ENCODE peak calls at places on chromosomes 13 and 19, in nine cellular contexts. One of them, this sample, is unnamed.

GRCh38 chr13:98879965-98880364 is 97.9 kb downstream of the DOCK9 start:
- DNase-seq in suprapubic skin: no peak
- DNase-seq in A549: no peak
- DNase-seq in tibial nerve: no peak
- DNase-seq in upper lobe of left lung: no peak
- DNase-seq in stomach: no peak
- DNase-seq in H1: no peak
- DNase-seq in K562: no peak
- DNase-seq in sigmoid colon: no peak
- DNase-seq in this sample: no peak

GRCh38 chr19:55369651-55370304 is 485 bp downstream of the IL11 start:
- DNase-seq in suprapubic skin: no peak
- DNase-seq in A549: peak; percentile 98
- DNase-seq in tibial nerve: no peak
- DNase-seq in upper lobe of left lung: no peak
- DNase-seq in stomach: no peak
- DNase-seq in H1: no peak
- DNase-seq in K562: peak; percentile 52
- DNase-seq in sigmoid colon: no peak
- DNase-seq in this sample: no peak

GRCh38 chr13:54511356-54511755 is 1482.7 kb downstream of the OLFM4 start:
- DNase-seq in suprapubic skin: no peak
- DNase-seq in A549: no peak
- DNase-seq in tibial nerve: no peak
- DNase-seq in upper lobe of left lung: no peak
- DNase-seq in stomach: no peak
- DNase-seq in H1: no peak
- DNase-seq in K562: no peak
- DNase-seq in sigmoid colon: no peak
- DNase-seq in this sample: no peak

GRCh38 chr13:92137519-92137918 is 739.1 kb downstream of the GPC5 start:
- DNase-seq in suprapubic skin: no peak
- DNase-seq in A549: no peak
- DNase-seq in tibial nerve: no peak
- DNase-seq in upper lobe of left lung: no peak
- DNase-seq in stomach: no peak
- DNase-seq in H1: no peak
- DNase-seq in K562: no peak
- DNase-seq in sigmoid colon: no peak
- DNase-seq in this sample: no peak

GRCh38 chr13:40478775-40479174 is 187.7 kb downstream of the FOXO1 start:
- DNase-seq in suprapubic skin: no peak
- DNase-seq in A549: no peak
- DNase-seq in tibial nerve: no peak
- DNase-seq in upper lobe of left lung: no peak
- DNase-seq in stomach: no peak
- DNase-seq in H1: no peak
- DNase-seq in K562: no peak
- DNase-seq in sigmoid colon: no peak
- DNase-seq in this sample: no peak

GRCh38 chr19:2602391-2603181 is 99.9 kb downstream of the GNG7 start:
- DNase-seq in suprapubic skin: peak; percentile 92
- DNase-seq in A549: no peak
- DNase-seq in tibial nerve: peak; percentile 61
- DNase-seq in upper lobe of left lung: peak; percentile 81
- DNase-seq in stomach: peak; percentile 77
- DNase-seq in H1: no peak
- DNase-seq in K562: no peak
- DNase-seq in sigmoid colon: peak; percentile 98
- DNase-seq in this sample: peak; percentile 74

GRCh38 chr19:10105241-10106099 is 692 bp upstream of the PPAN start:
- DNase-seq in suprapubic skin: no peak
- DNase-seq in A549: no peak
- DNase-seq in tibial nerve: no peak
- DNase-seq in upper lobe of left lung: no peak
- DNase-seq in stomach: no peak
- DNase-seq in H1: no peak
- DNase-seq in K562: no peak
- DNase-seq in sigmoid colon: no peak
- DNase-seq in this sample: peak; percentile 22

GRCh38 chr13:29436291-29436690 is 159.2 kb downstream of the SLC7A1 start:
- DNase-seq in suprapubic skin: no peak
- DNase-seq in A549: no peak
- DNase-seq in tibial nerve: no peak
- DNase-seq in upper lobe of left lung: no peak
- DNase-seq in stomach: no peak
- DNase-seq in H1: no peak
- DNase-seq in K562: no peak
- DNase-seq in sigmoid colon: no peak
- DNase-seq in this sample: no peak

GRCh38 chr19:19737559-19738332 is 4.8 kb upstream of the ZNF14 start:
- DNase-seq in suprapubic skin: no peak
- DNase-seq in A549: no peak
- DNase-seq in tibial nerve: no peak
- DNase-seq in upper lobe of left lung: no peak
- DNase-seq in stomach: no peak
- DNase-seq in H1: no peak
- DNase-seq in K562: no peak
- DNase-seq in sigmoid colon: no peak
- DNase-seq in this sample: no peak

GRCh38 chr19:51546107-51546649 is 14.7 kb upstream of the SIGLEC6 start:
- DNase-seq in suprapubic skin: no peak
- DNase-seq in A549: no peak
- DNase-seq in tibial nerve: no peak
- DNase-seq in upper lobe of left lung: no peak
- DNase-seq in stomach: no peak
- DNase-seq in H1: no peak
- DNase-seq in K562: no peak
- DNase-seq in sigmoid colon: no peak
- DNase-seq in this sample: no peak

GRCh38 chr19:18737954-18738351 is 53.2 kb downstream of the COMP start:
- DNase-seq in suprapubic skin: no peak
- DNase-seq in A549: no peak
- DNase-seq in tibial nerve: no peak
- DNase-seq in upper lobe of left lung: peak; percentile 42
- DNase-seq in stomach: peak; percentile 57
- DNase-seq in H1: no peak
- DNase-seq in K562: no peak
- DNase-seq in sigmoid colon: no peak
- DNase-seq in this sample: no peak

GRCh38 chr19:1119475-1120217 is 15.9 kb downstream of the GPX4 start:
- DNase-seq in suprapubic skin: no peak
- DNase-seq in A549: no peak
- DNase-seq in tibial nerve: no peak
- DNase-seq in upper lobe of left lung: no peak
- DNase-seq in stomach: no peak
- DNase-seq in H1: no peak
- DNase-seq in K562: no peak
- DNase-seq in sigmoid colon: peak; percentile 60
- DNase-seq in this sample: no peak

GRCh38 chr13:29402168-29402621 is 193.3 kb downstream of the SLC7A1 start:
- DNase-seq in suprapubic skin: no peak
- DNase-seq in A549: no peak
- DNase-seq in tibial nerve: no peak
- DNase-seq in upper lobe of left lung: no peak
- DNase-seq in stomach: no peak
- DNase-seq in H1: no peak
- DNase-seq in K562: peak; percentile 20
- DNase-seq in sigmoid colon: no peak
- DNase-seq in this sample: no peak

DNA sequence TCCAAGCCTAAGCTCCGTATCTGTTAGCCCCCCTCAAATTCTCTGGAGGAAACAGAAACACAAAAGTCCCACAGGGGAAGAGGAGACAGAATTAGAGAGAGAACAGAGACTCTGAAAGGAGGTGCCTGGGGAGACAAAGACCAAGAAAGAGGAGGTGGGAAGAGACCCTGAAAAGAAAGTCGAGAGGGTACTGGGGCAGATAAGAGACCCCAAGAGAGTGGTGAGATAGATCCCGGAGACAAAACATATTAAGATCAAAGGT is 919 bp upstream of the GRWD1 start:
- DNase-seq in suprapubic skin: no peak
- DNase-seq in A549: no peak
- DNase-seq in tibial nerve: no peak
- DNase-seq in upper lobe of left lung: no peak
- DNase-seq in stomach: no peak
- DNase-seq in H1: no peak
- DNase-seq in K562: no peak
- DNase-seq in sigmoid colon: no peak
- DNase-seq in this sample: no peak
- TF ChIP-seq CTCF in suprapubic skin: no peak
- TF ChIP-seq CTCF in A549: no peak
- TF ChIP-seq CTCF in tibial nerve: no peak
- TF ChIP-seq CTCF in upper lobe of left lung: no peak
- TF ChIP-seq CTCF in stomach: no peak
- TF ChIP-seq CTCF in H1: no peak
- TF ChIP-seq CTCF in K562: no peak
- TF ChIP-seq CTCF in sigmoid colon: no peak
- TF ChIP-seq CTCF in this sample: no peak

GRCh38 chr19:13503570-13504235 is 2.6 kb downstream of the CACNA1A start:
- DNase-seq in suprapubic skin: no peak
- DNase-seq in A549: no peak
- DNase-seq in tibial nerve: no peak
- DNase-seq in upper lobe of left lung: no peak
- DNase-seq in stomach: no peak
- DNase-seq in H1: no peak
- DNase-seq in K562: no peak
- DNase-seq in sigmoid colon: no peak
- DNase-seq in this sample: no peak
- H3K4me3 ChIP-seq in suprapubic skin: no peak overlapping the region
- H3K4me3 ChIP-seq in A549: no peak overlapping the region
- H3K4me3 ChIP-seq in tibial nerve: no peak overlapping the region
- H3K4me3 ChIP-seq in upper lobe of left lung: no peak overlapping the region
- H3K4me3 ChIP-seq in stomach: no peak overlapping the region
- H3K4me3 ChIP-seq in H1: no peak overlapping the region
- H3K4me3 ChIP-seq in K562: no peak overlapping the region
- H3K4me3 ChIP-seq in sigmoid colon: no peak overlapping the region
- H3K4me3 ChIP-seq in this sample: no peak overlapping the region

GRCh38 chr13:33659894-33660293 is 158.1 kb upstream of the RFC3 start:
- DNase-seq in suprapubic skin: no peak
- DNase-seq in A549: no peak
- DNase-seq in tibial nerve: no peak
- DNase-seq in upper lobe of left lung: no peak
- DNase-seq in stomach: no peak
- DNase-seq in H1: no peak
- DNase-seq in K562: no peak
- DNase-seq in sigmoid colon: no peak
- DNase-seq in this sample: no peak

GRCh38 chr13:33651766-33652165 is 166.2 kb upstream of the RFC3 start:
- DNase-seq in suprapubic skin: no peak
- DNase-seq in A549: no peak
- DNase-seq in tibial nerve: no peak
- DNase-seq in upper lobe of left lung: no peak
- DNase-seq in stomach: no peak
- DNase-seq in H1: no peak
- DNase-seq in K562: no peak
- DNase-seq in sigmoid colon: no peak
- DNase-seq in this sample: no peak

GRCh38 chr13:33662392-33662791 is 155.6 kb upstream of the RFC3 start:
- DNase-seq in suprapubic skin: no peak
- DNase-seq in A549: no peak
- DNase-seq in tibial nerve: no peak
- DNase-seq in upper lobe of left lung: no peak
- DNase-seq in stomach: no peak
- DNase-seq in H1: no peak
- DNase-seq in K562: no peak
- DNase-seq in sigmoid colon: no peak
- DNase-seq in this sample: no peak

DNA sequence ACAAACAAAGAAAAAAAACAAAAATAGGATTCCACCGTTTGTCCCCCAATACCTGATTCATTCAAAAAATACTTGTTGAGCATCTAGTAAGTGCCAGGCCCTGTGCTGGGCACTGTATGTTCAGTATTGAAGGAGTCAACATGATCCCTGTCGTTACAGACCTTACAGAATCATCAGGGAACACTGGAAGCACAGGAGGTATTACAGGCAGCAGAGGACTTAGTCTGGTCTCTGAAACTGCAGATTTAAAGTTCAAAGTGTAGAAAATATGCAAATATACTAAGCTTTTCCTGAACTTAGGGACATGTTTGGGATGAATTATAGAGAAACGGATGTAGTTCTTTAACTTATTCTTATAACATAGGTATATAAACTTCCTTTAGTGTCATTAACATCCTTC is 160.7 kb upstream of the RFC3 start:
- DNase-seq in suprapubic skin: no peak
- DNase-seq in A549: no peak
- DNase-seq in tibial nerve: no peak
- DNase-seq in upper lobe of left lung: no peak
- DNase-seq in stomach: no peak
- DNase-seq in H1: no peak
- DNase-seq in K562: no peak
- DNase-seq in sigmoid colon: no peak
- DNase-seq in this sample: no peak
- TF ChIP-seq EP300 in suprapubic skin: no peak
- TF ChIP-seq EP300 in A549: no peak
- TF ChIP-seq EP300 in tibial nerve: no peak
- TF ChIP-seq EP300 in upper lobe of left lung: no peak
- TF ChIP-seq EP300 in stomach: no peak
- TF ChIP-seq EP300 in H1: no peak
- TF ChIP-seq EP300 in K562: no peak
- TF ChIP-seq EP300 in sigmoid colon: no peak
- TF ChIP-seq EP300 in this sample: no peak

GRCh38 chr19:35329323-35329722 is 336 bp downstream of the CD22 start:
- DNase-seq in suprapubic skin: no peak
- DNase-seq in A549: no peak
- DNase-seq in tibial nerve: no peak
- DNase-seq in upper lobe of left lung: no peak
- DNase-seq in stomach: no peak
- DNase-seq in H1: no peak
- DNase-seq in K562: no peak
- DNase-seq in sigmoid colon: no peak
- DNase-seq in this sample: no peak
- TF ChIP-seq CTCF in suprapubic skin: no peak
- TF ChIP-seq CTCF in A549: no peak
- TF ChIP-seq CTCF in tibial nerve: no peak
- TF ChIP-seq CTCF in upper lobe of left lung: no peak
- TF ChIP-seq CTCF in stomach: no peak
- TF ChIP-seq CTCF in H1: no peak
- TF ChIP-seq CTCF in K562: no peak
- TF ChIP-seq CTCF in sigmoid colon: no peak
- TF ChIP-seq CTCF in this sample: no peak

GRCh38 chr19:17522988-17523872 is 11.8 kb downstream of the PGLS start:
- DNase-seq in suprapubic skin: no peak
- DNase-seq in A549: no peak
- DNase-seq in tibial nerve: no peak
- DNase-seq in upper lobe of left lung: peak; percentile 84
- DNase-seq in stomach: peak; percentile 49
- DNase-seq in H1: no peak
- DNase-seq in K562: no peak
- DNase-seq in sigmoid colon: peak; percentile 74
- DNase-seq in this sample: peak; percentile 73
- H3K4me3 ChIP-seq in suprapubic skin: no peak overlapping the region
- H3K4me3 ChIP-seq in A549: no peak overlapping the region
- H3K4me3 ChIP-seq in tibial nerve: no peak overlapping the region
- H3K4me3 ChIP-seq in upper lobe of left lung: no peak overlapping the region
- H3K4me3 ChIP-seq in stomach: peak overlapping the region; percentile 5
- H3K4me3 ChIP-seq in H1: no peak overlapping the region
- H3K4me3 ChIP-seq in K562: no peak overlapping the region
- H3K4me3 ChIP-seq in sigmoid colon: no peak overlapping the region
- H3K4me3 ChIP-seq in this sample: no peak overlapping the region

This sample was measured in transverse colon.